ENCODE peak calls at places on chromosome 17, in eight cellular contexts. A, I, H, Y, Z, X, U and L are unnamed samples.

GRCh38 chr17:2468270-2468669 is 43.4 kb downstream of the METTL16 start:
- DNase-seq in A (no peak), I (no peak), H (no peak), Y (no peak), Z (no peak), X (no peak), U (no peak), L (no peak)

GRCh38 chr17:66135219-66135618 is 56.7 kb downstream of the CEP112 start:
- DNase-seq in A (no peak), I (no peak), H (no peak), Y (no peak), Z (no peak), X (no peak), U (no peak), L (no peak)

GRCh38 chr17:76139801-76140660 is 1.0 kb downstream of the FOXJ1 start:
- DNase-seq in A (no peak), I (no peak), H (peak), Y (no peak), Z (peak), X (peak), U (no peak), L (no peak)

GRCh38 chr17:46940692-46941404 is 17.9 kb downstream of the GOSR2 start:
- DNase-seq in A (peak), I (peak), H (peak), Y (peak), Z (peak), X (peak), U (peak), L (no peak)

GRCh38 chr17:45410144-45411091 is 22.3 kb downstream of the ARHGAP27 start:
- DNase-seq in A (no peak), I (peak), H (peak), Y (no peak), Z (peak), X (peak), U (no peak), L (no peak)

GRCh38 chr17:65498831-65499230 is 62.6 kb downstream of the AXIN2 start:
- DNase-seq in A (no peak), I (no peak), H (no peak), Y (no peak), Z (no peak), X (no peak), U (no peak), L (no peak)

GRCh38 chr17:46108550-46109110 is 84.6 kb downstream of the KANSL1 start:
- DNase-seq in A (no peak), I (no peak), H (no peak), Y (no peak), Z (no peak), X (no peak), U (no peak), L (no peak)

GRCh38 chr17:56785396-56785795 is 48.3 kb downstream of the C17orf67 start:
- DNase-seq in A (peak), I (no peak), H (no peak), Y (no peak), Z (no peak), X (peak), U (no peak), L (peak)

GRCh38 chr17:37696366-37696765 is 48.5 kb downstream of the HNF1B start:
- DNase-seq in A (no peak), I (no peak), H (no peak), Y (no peak), Z (no peak), X (no peak), U (no peak), L (no peak)

GRCh38 chr17:45311762-45312476 is 4.9 kb downstream of the MAP3K14 start:
- DNase-seq in A (peak), I (peak), H (peak), Y (peak), Z (peak), X (peak), U (peak), L (peak)

GRCh38 chr17:153851-154250 is 16.5 kb downstream of the SCGB1C2 start:
- DNase-seq in A (no peak), I (no peak), H (peak), Y (no peak), Z (no peak), X (no peak), U (no peak), L (no peak)

GRCh38 chr17:42247734-42248133 is 28.5 kb downstream of the STAT5B start:
- DNase-seq in A (peak), I (no peak), H (no peak), Y (no peak), Z (no peak), X (no peak), U (no peak), L (no peak)

GRCh38 chr17:2821868-2822267 is 25.6 kb downstream of the RAP1GAP2 start:
- DNase-seq in A (no peak), I (no peak), H (no peak), Y (no peak), Z (no peak), X (peak), U (no peak), L (no peak)

GRCh38 chr17:15092762-15093161 is 172.4 kb downstream of the PMP22 start:
- DNase-seq in A (peak), I (no peak), H (no peak), Y (no peak), Z (no peak), X (peak), U (no peak), L (no peak)

GRCh38 chr17:50053654-50053960 is 2.3 kb upstream of the ITGA3 start:
- DNase-seq in A (peak), I (no peak), H (no peak), Y (no peak), Z (no peak), X (peak), U (no peak), L (no peak)

GRCh38 chr17:14840616-14841231 is 424.4 kb downstream of the PMP22 start:
- DNase-seq in A (no peak), I (no peak), H (no peak), Y (no peak), Z (no peak), X (no peak), U (no peak), L (no peak)

GRCh38 chr17:16934836-16935235 is 37.1 kb downstream of the TNFRSF13B start:
- DNase-seq in A (no peak), I (no peak), H (no peak), Y (peak), Z (no peak), X (peak), U (no peak), L (no peak)

GRCh38 chr17:67648032-67648761 is 69.5 kb upstream of the NOL11 start:
- DNase-seq in A (no peak), I (no peak), H (no peak), Y (no peak), Z (peak), X (no peak), U (no peak), L (no peak)

GRCh38 chr17:7218774-7219173 is 862 bp downstream of the DLG4 start:
- DNase-seq in A (no peak), I (no peak), H (no peak), Y (no peak), Z (no peak), X (no peak), U (no peak), L (no peak)

GRCh38 chr17:49984283-49984682 is 10.7 kb downstream of the DLX3 start:
- DNase-seq in A (no peak), I (no peak), H (no peak), Y (no peak), Z (no peak), X (peak), U (no peak), L (no peak)

GRCh38 chr17:1769826-1770477 is 8.1 kb downstream of the SERPINF1 start:
- DNase-seq in A (peak), I (no peak), H (no peak), Y (no peak), Z (no peak), X (peak), U (peak), L (peak)

GRCh38 chr17:50939795-50940684 is 73.9 kb upstream of the TOB1 start:
- DNase-seq in A (no peak), I (no peak), H (peak), Y (no peak), Z (no peak), X (no peak), U (no peak), L (no peak)

GRCh38 chr17:16870253-16871245 is 101.4 kb downstream of the TNFRSF13B start:
- DNase-seq in A (no peak), I (no peak), H (no peak), Y (no peak), Z (no peak), X (peak), U (no peak), L (no peak)

GRCh38 chr17:17385502-17385901 is 82.3 kb downstream of the NT5M start:
- DNase-seq in A (no peak), I (no peak), H (no peak), Y (no peak), Z (peak), X (peak), U (no peak), L (no peak)

GRCh38 chr17:43085489-43085888 is 39.7 kb downstream of the BRCA1 start:
- DNase-seq in A (no peak), I (no peak), H (no peak), Y (no peak), Z (no peak), X (no peak), U (no peak), L (no peak)

GRCh38 chr17:73126716-73127473 is 34.4 kb upstream of the SLC39A11 start:
- DNase-seq in A (no peak), I (no peak), H (no peak), Y (no peak), Z (no peak), X (no peak), U (no peak), L (no peak)

GRCh38 chr17:1764274-1764673 is 2.4 kb downstream of the SERPINF1 start:
- DNase-seq in A (peak), I (no peak), H (peak), Y (peak), Z (peak), X (no peak), U (no peak), L (peak)

GRCh38 chr17:35242805-35243458 is at the start of gene SLFN5:
- DNase-seq in A (peak), I (peak), H (peak), Y (peak), Z (peak), X (peak), U (peak), L (peak)

GRCh38 chr17:35242158-35242804 is 591 bp upstream of the SLFN5 start:
- DNase-seq in A (peak), I (peak), H (peak), Y (peak), Z (peak), X (peak), U (peak), L (peak)

GRCh38 chr17:35240861-35241260 is 2.0 kb upstream of the SLFN5 start:
- DNase-seq in A (no peak), I (no peak), H (no peak), Y (no peak), Z (no peak), X (no peak), U (no peak), L (no peak)

GRCh38 chr17:35239823-35240222 is 3.0 kb upstream of the SLFN5 start:
- DNase-seq in A (no peak), I (no peak), H (no peak), Y (no peak), Z (no peak), X (no peak), U (no peak), L (no peak)

GRCh38 chr17:35241520-35241919 is 1.4 kb upstream of the SLFN5 start:
- DNase-seq in A (no peak), I (no peak), H (no peak), Y (no peak), Z (no peak), X (peak), U (no peak), L (no peak)
- H3K27ac ChIP-seq in A (peak), I (peak), H (peak), Y (no peak), Z (peak), X (no peak), U (no peak), L (peak)

GRCh38 chr17:79989106-79989835 is 46.4 kb downstream of the TBC1D16 start:
- DNase-seq in A (no peak), I (no peak), H (no peak), Y (no peak), Z (no peak), X (no peak), U (no peak), L (no peak)
- H3K27ac ChIP-seq in A (no peak), I (no peak), H (no peak), Y (no peak), Z (peak), X (no peak), U (peak), L (no peak)

DNA sequence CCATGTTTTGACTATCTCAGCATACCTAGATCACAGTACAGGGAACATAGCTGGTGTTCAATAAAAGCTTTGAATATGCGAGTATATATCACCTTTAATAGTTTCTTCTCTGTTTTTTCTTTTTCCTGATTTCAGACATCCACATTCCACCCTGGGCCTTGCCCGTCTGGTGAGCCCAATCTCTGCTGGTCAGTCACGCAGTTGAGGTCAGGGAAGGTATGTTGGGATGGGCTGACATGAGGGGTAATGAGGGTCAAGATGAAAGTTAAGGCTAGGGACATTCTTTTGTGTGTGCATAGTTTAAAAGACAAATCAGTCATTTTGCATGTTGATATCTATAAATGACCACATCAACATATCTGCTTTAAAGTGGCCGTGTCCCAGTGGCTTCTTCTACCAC is 33.1 kb downstream of the KCNJ16 start:
- DNase-seq in A (no peak), I (no peak), H (no peak), Y (no peak), Z (no peak), X (no peak), U (no peak), L (no peak)
- H3K27ac ChIP-seq in A (no peak), I (no peak), H (no peak), Y (no peak), Z (no peak), X (no peak), U (no peak), L (no peak)

GRCh38 chr17:61155590-61156181 is 244.0 kb upstream of the TBX2 start:
- DNase-seq in A (no peak), I (no peak), H (no peak), Y (no peak), Z (no peak), X (no peak), U (no peak), L (no peak)

GRCh38 chr17:61150686-61151299 is 248.8 kb upstream of the TBX2 start:
- DNase-seq in A (no peak), I (no peak), H (no peak), Y (no peak), Z (no peak), X (no peak), U (no peak), L (no peak)

GRCh38 chr17:61149106-61149505 is 250.5 kb upstream of the TBX2 start:
- DNase-seq in A (no peak), I (no peak), H (no peak), Y (no peak), Z (no peak), X (no peak), U (no peak), L (no peak)

GRCh38 chr17:61149862-61150362 is 249.7 kb upstream of the TBX2 start:
- DNase-seq in A (no peak), I (no peak), H (no peak), Y (no peak), Z (no peak), X (no peak), U (no peak), L (no peak)

GRCh38 chr17:61152898-61153297 is 246.7 kb upstream of the TBX2 start:
- DNase-seq in A (no peak), I (no peak), H (no peak), Y (no peak), Z (no peak), X (no peak), U (no peak), L (no peak)
- H3K27ac ChIP-seq in A (no peak), I (no peak), H (no peak), Y (no peak), Z (no peak), X (no peak), U (no peak), L (no peak)

DNA sequence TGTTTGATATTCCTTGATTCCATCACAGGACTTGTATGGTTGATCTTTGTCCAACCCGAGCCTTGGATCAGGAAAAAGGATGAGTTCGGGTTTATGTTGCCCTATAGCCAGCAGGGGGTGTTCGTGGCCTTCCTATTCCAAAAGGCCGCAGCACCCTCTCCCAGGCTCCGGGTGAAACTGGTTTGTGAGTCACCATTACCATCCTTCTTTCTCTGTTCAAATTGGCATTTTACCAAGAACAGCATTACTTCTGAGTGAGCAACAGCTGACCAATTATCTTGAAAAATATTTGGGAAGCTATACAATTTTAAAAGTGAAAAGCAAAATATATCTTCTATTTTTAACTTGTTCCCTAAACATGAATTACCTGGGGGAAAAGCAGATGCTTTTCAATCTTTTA is 24.3 kb upstream of the KRT20 start:
- DNase-seq in A (peak), I (peak), H (peak), Y (peak), Z (peak), X (peak), U (peak), L (peak)
- H3K27ac ChIP-seq in A (peak), I (no peak), H (no peak), Y (no peak), Z (no peak), X (no peak), U (peak), L (peak)

DNA sequence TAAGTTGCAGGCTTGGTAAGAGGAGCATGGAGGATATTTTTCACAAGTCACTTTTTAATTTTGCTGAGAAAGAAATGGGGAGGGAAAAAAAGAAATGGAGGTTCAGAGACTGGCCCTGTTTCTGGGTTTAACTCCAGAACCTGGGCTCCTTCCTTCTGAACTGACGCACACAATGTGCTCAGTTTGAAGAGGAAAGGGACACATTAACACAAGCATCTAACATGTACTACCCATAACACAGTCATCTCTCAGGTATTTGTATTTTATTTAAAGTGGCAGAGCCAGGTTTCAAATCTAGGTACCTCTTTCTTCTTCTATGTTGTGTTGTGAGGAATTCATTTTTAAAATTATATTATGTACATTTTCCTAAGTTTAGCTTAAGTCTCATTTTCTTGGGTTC is 5.3 kb upstream of the TMEM100 start:
- DNase-seq in A (peak), I (no peak), H (no peak), Y (no peak), Z (no peak), X (no peak), U (no peak), L (no peak)
- H3K27ac ChIP-seq in A (no peak), I (no peak), H (peak), Y (peak), Z (no peak), X (no peak), U (no peak), L (peak)

GRCh38 chr17:78302478-78302877 is 57.4 kb downstream of the SOCS3 start:
- DNase-seq in A (no peak), I (no peak), H (no peak), Y (no peak), Z (no peak), X (no peak), U (no peak), L (no peak)
- H3K27ac ChIP-seq in A (no peak), I (no peak), H (no peak), Y (no peak), Z (no peak), X (no peak), U (no peak), L (no peak)

GRCh38 chr17:77734371-77735050 is 224.0 kb upstream of the TNRC6C start:
- DNase-seq in A (no peak), I (no peak), H (peak), Y (peak), Z (peak), X (peak), U (peak), L (no peak)
- H3K27ac ChIP-seq in A (no peak), I (no peak), H (peak), Y (peak), Z (no peak), X (no peak), U (peak), L (no peak)